ENCODE peak calls at places on chromosomes 1 and 21, in eight cellular contexts. I is cardiac fibroblast, P is kidney, W is Caco-2, O is brain microvascular endothelial cell, J is A673, K is AG09309, R is astrocyte of the spinal cord. H is an unnamed sample.
A peak's percentile ranks its signal among the peaks of the same experiment; 100 is the strongest.

GRCh38 chr1:7578206-7578605 is 192.9 kb upstream of the VAMP3 start:
- DNase-seq in I (no peak), P (peak; percentile 57), W (no peak), O (no peak), J (no peak), K (no peak), R (no peak), H (no peak)

GRCh38 chr1:97820470-97821188 is 100.2 kb downstream of the DPYD start:
- DNase-seq in I (peak; percentile 71), P (no peak), W (peak; percentile 30), O (peak; percentile 25), J (peak; percentile 71), K (no peak), R (peak; percentile 58), H (peak; percentile 61)

GRCh38 chr1:111202707-111203623 is 2.5 kb upstream of the DENND2D start:
- DNase-seq in I (no peak), P (no peak), W (peak; percentile 11), O (no peak), J (no peak), K (no peak), R (no peak), H (no peak)

GRCh38 chr1:207813513-207813881 is 61.6 kb downstream of the CD46 start:
- DNase-seq in I (no peak), P (peak; percentile 57), W (no peak), O (no peak), J (no peak), K (no peak), R (no peak), H (no peak)

GRCh38 chr21:16908087-16908486 is 604.8 kb upstream of the CXADR start:
- DNase-seq in I (peak; percentile 50), P (no peak), W (no peak), O (no peak), J (peak; percentile 1), K (peak; percentile 52), R (peak; percentile 17), H (peak; percentile 30)

GRCh38 chr1:247299723-247300381 is 31.8 kb downstream of the ZNF496 start:
- DNase-seq in I (no peak), P (no peak), W (no peak), O (no peak), J (no peak), K (no peak), R (no peak), H (no peak)

GRCh38 chr1:28950449-28950848 is 36.1 kb downstream of the EPB41 start:
- DNase-seq in I (no peak), P (no peak), W (no peak), O (no peak), J (no peak), K (no peak), R (no peak), H (no peak)

GRCh38 chr1:200207711-200208126 is 180.2 kb downstream of the NR5A2 start:
- DNase-seq in I (peak; percentile 36), P (no peak), W (no peak), O (peak; percentile 4), J (no peak), K (no peak), R (peak; percentile 29), H (no peak)

GRCh38 chr21:44761011-44761729 is 40.5 kb downstream of the UBE2G2 start:
- DNase-seq in I (no peak), P (no peak), W (peak; percentile 36), O (no peak), J (no peak), K (no peak), R (no peak), H (no peak)

GRCh38 chr1:163633366-163633765 is 311.6 kb downstream of the NUF2 start:
- DNase-seq in I (no peak), P (no peak), W (no peak), O (no peak), J (no peak), K (no peak), R (no peak), H (no peak)

GRCh38 chr1:226681652-226682493 is 57.2 kb downstream of the ITPKB start:
- DNase-seq in I (no peak), P (no peak), W (no peak), O (no peak), J (no peak), K (no peak), R (no peak), H (no peak)

GRCh38 chr1:226679853-226680516 is 59.1 kb downstream of the ITPKB start:
- DNase-seq in I (peak; percentile 38), P (peak; percentile 95), W (peak; percentile 87), O (peak; percentile 51), J (peak; percentile 83), K (no peak), R (peak; percentile 71), H (peak; percentile 77)

GRCh38 chr1:226680653-226681052 is 58.4 kb downstream of the ITPKB start:
- DNase-seq in I (no peak), P (no peak), W (no peak), O (no peak), J (no peak), K (no peak), R (no peak), H (no peak)

GRCh38 chr1:226685196-226685820 is 53.8 kb downstream of the ITPKB start:
- DNase-seq in I (no peak), P (no peak), W (no peak), O (no peak), J (no peak), K (no peak), R (no peak), H (no peak)

GRCh38 chr1:226682841-226683800 is 56.0 kb downstream of the ITPKB start:
- DNase-seq in I (no peak), P (no peak), W (no peak), O (no peak), J (no peak), K (no peak), R (no peak), H (no peak)
- H3K4me3 ChIP-seq in I (no peak overlapping the region), P (no peak overlapping the region), W (no peak overlapping the region), O (no peak overlapping the region), J (no peak overlapping the region), K (no peak overlapping the region), R (no peak overlapping the region), H (no peak overlapping the region)

GRCh38 chr1:89690595-89690994 is 57.7 kb downstream of the LRRC8C start:
- DNase-seq in I (no peak), P (no peak), W (no peak), O (no peak), J (no peak), K (no peak), R (no peak), H (no peak)
- TF ChIP-seq CTCF in I (no peak), P (no peak), W (no peak), O (no peak), J (no peak), K (no peak), R (no peak), H (no peak)

GRCh38 chr1:115649964-115650363 is 8.2 kb downstream of the VANGL1 start:
- DNase-seq in I (no peak), P (no peak), W (peak; percentile 36), O (no peak), J (no peak), K (no peak), R (peak; percentile 29), H (no peak)
- H3K4me3 ChIP-seq in I (no peak overlapping the region), P (no peak overlapping the region), W (no peak overlapping the region), O (no peak overlapping the region), J (no peak overlapping the region), K (no peak overlapping the region), R (no peak overlapping the region), H (no peak overlapping the region)

GRCh38 chr1:167219194-167219593 is 1.5 kb upstream of the POU2F1 start:
- DNase-seq in I (no peak), P (no peak), W (no peak), O (no peak), J (no peak), K (no peak), R (no peak), H (no peak)

GRCh38 chr1:167219646-167220536 is 795 bp upstream of the POU2F1 start:
- DNase-seq in I (peak; percentile 52), P (peak; percentile 93), W (peak; percentile 91), O (peak; percentile 62), J (peak; percentile 97), K (no peak), R (peak; percentile 65), H (peak; percentile 44)

GRCh38 chr1:167221804-167222610 is 1.3 kb downstream of the POU2F1 start:
- DNase-seq in I (peak; percentile 74), P (peak; percentile 88), W (peak; percentile 71), O (peak; percentile 69), J (peak; percentile 87), K (no peak), R (peak; percentile 82), H (peak; percentile 75)

GRCh38 chr1:167221126-167221803 is 579 bp downstream of the POU2F1 start:
- DNase-seq in I (no peak), P (no peak), W (peak; percentile 54), O (no peak), J (no peak), K (no peak), R (no peak), H (no peak)

DNA sequence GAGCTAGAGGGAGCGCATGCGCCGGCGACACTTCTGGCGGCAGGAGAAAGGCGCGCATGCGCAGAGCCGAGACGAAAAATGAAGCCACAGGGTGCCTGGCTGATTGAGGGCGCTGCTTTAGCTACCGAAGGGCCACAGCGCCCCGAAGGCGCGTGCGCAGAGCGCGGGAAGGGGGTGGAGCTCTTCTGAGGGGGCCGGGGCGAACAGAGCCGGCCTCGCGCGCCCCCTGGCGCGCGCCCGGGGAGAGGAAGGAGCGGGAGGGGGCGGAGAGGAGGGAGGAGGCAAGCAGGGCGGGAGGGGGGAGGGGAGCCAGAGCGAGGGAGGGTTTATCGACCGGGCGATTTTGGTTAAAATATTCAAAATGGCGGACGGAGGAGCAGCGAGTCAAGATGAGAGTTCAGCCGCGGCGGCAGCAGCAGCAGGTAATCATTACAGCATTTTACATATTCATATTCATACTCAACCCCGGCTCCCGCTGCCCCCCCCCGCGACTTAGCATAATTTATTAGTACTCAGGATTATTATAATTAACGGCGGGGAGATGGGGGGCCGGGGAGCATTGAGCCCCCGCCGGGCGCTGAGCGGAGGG is at the start of gene POU2F1:
- DNase-seq in I (peak; percentile 98), P (peak; percentile 100), W (peak; percentile 97), O (peak; percentile 96), J (peak; percentile 99), K (peak; percentile 87), R (peak; percentile 99), H (peak; percentile 98)
- TF ChIP-seq CTCF in I (peak; percentile 40), P (peak; percentile 41), W (peak; percentile 36), O (peak; percentile 64), J (peak; percentile 84), K (peak; percentile 60), R (peak; percentile 64), H (peak; percentile 69)

GRCh38 chr1:150508982-150509381 is 1.1 kb downstream of the ECM1 start:
- DNase-seq in I (no peak), P (no peak), W (no peak), O (no peak), J (no peak), K (no peak), R (no peak), H (peak; percentile 13)
- H3K4me3 ChIP-seq in I (no peak overlapping the region), P (peak overlapping the region; percentile 33), W (no peak overlapping the region), O (no peak overlapping the region), J (no peak overlapping the region), K (peak overlapping the region; percentile 64), R (no peak overlapping the region), H (peak overlapping the region; percentile 69)